ENCODE peak calls at places on chromosome 2, in four cellular contexts. E, J, T and Z are unnamed samples.

GRCh38 chr2:4499316-4499715 is 795.9 kb downstream of the DCDC2C start:
- DNase-seq in T (no peak), E (no peak), J (no peak), Z (no peak)

GRCh38 chr2:101120124-101120996 is 30.8 kb downstream of the TBC1D8 start:
- DNase-seq in E (no peak), T (peak; percentile 95), J (peak; percentile 84), Z (peak; percentile 85)

GRCh38 chr2:233462202-233462785 is 104.3 kb downstream of the USP40 start:
- DNase-seq in T (no peak), E (no peak), J (no peak), Z (no peak)

GRCh38 chr2:20443276-20443920 is 3.5 kb upstream of the RHOB start:
- DNase-seq in E (no peak), J (peak; percentile 62), T (peak; percentile 61), Z (no peak)

GRCh38 chr2:188678921-188679320 is 295.3 kb upstream of the COL3A1 start:
- DNase-seq in T (no peak), J (peak; percentile 84), E (no peak), Z (no peak)

GRCh38 chr2:236055471-236055870 is 112.7 kb downstream of the GBX2 start:
- DNase-seq in J (no peak), T (no peak), E (no peak), Z (peak; percentile 57)

GRCh38 chr2:100423631-100424030 is 6.2 kb upstream of the CHST10 start:
- DNase-seq in E (no peak), J (no peak), T (no peak), Z (no peak)

GRCh38 chr2:138369856-138370255 is 131.7 kb upstream of the SPOPL start:
- DNase-seq in J (peak; percentile 39), E (no peak), T (no peak), Z (no peak)

GRCh38 chr2:134367915-134368911 is 114.3 kb downstream of the MGAT5 start:
- DNase-seq in T (peak; percentile 58), E (no peak), J (no peak), Z (no peak)

GRCh38 chr2:50225021-50225928 is 806.7 kb downstream of the NRXN1 start:
- DNase-seq in E (no peak), T (no peak), J (no peak), Z (no peak)

DNA sequence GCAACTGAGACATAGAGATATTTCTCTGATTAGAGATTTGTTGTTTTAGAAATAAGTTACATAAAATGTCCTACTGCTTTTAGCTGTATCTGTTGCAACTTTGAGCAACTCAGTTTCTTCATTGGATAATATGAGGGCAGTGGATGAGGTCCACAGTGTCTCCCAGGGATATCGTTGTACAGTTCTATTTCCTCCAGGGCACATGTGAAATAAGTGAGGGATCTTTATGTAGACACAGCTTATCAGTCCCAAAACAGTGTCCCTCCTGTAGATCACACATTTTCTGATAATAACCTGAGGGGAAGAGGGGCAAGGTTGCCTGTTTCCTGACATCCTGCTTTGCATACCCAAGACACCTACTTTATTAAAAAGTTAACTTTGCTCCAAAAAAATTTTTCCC is 1231.2 kb upstream of the ZEB2 start:
- DNase-seq in T (no peak), J (no peak), E (no peak), Z (no peak)
- H3K27ac ChIP-seq in T (peak overlapping the region; percentile 74), J (peak overlapping the region; percentile 43), E (no peak overlapping the region), Z (no peak overlapping the region)

DNA sequence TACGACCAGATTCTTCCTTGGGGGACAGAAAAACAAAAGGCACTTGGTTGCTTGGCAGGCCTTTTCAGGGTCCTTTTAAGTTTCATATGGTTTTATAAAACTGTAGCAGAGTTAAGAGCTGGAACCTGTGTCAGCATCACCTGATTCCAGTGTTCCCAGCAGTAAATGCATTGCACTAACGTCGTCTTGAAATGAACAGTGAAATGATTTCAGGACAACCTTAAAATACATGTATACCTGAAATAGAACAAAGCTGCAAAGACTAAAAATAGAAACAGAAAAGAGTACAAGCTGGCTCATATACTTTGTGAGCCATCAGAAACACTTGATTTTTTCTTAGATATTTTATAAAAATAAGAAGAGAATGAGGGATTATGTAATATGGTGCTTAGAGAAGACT is 51.9 kb downstream of the ACSL3 start:
- DNase-seq in J (no peak), E (no peak), T (no peak), Z (no peak)
- H3K27ac ChIP-seq in J (no peak overlapping the region), E (no peak overlapping the region), T (peak overlapping the region; percentile 4), Z (no peak overlapping the region)

GRCh38 chr2:26195006-26195961 is 22.4 kb downstream of the GAREM2 start:
- DNase-seq in J (no peak), E (no peak), T (no peak), Z (no peak)

GRCh38 chr2:26193578-26194231 is 20.8 kb downstream of the GAREM2 start:
- DNase-seq in T (no peak), E (no peak), J (peak; percentile 63), Z (no peak)

GRCh38 chr2:26196683-26197418 is 24.0 kb downstream of the GAREM2 start:
- DNase-seq in T (no peak), J (no peak), E (no peak), Z (no peak)

GRCh38 chr2:26203091-26203490 is 30.2 kb downstream of the GAREM2 start:
- DNase-seq in J (no peak), E (no peak), T (no peak), Z (no peak)

DNA sequence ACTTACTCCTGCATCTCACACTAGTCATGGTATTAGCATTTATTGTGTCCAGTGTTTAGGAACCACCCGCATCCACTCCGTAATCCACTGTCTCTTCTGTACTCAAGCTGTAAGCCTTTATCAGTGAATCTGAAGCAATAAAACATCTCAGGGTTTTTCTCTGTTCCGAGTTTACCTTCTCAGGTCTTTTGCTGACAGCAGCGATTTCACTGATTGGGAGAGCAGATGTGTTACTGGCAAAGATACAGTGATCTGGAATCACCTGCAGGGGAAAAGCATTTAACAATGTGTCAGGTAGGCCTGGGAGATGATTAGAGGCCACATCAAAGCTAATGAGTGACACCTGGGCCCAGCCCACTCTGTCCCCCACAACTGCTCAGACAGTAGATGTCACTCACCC is 24.6 kb downstream of the GAREM2 start:
- DNase-seq in E (no peak), T (no peak), J (no peak), Z (no peak)
- H3K27ac ChIP-seq in E (no peak overlapping the region), T (no peak overlapping the region), J (no peak overlapping the region), Z (no peak overlapping the region)

GRCh38 chr2:224569654-224570053 is 15.5 kb downstream of the CUL3 start:
- DNase-seq in J (peak; percentile 17), E (no peak), T (no peak), Z (no peak)
- H3K27ac ChIP-seq in J (peak overlapping the region; percentile 51), E (no peak overlapping the region), T (no peak overlapping the region), Z (no peak overlapping the region)

GRCh38 chr2:85394976-85395375 is 15.2 kb downstream of the CAPG start:
- DNase-seq in J (no peak), E (no peak), T (no peak), Z (no peak)
- H3K27ac ChIP-seq in J (no peak overlapping the region), E (peak overlapping the region; percentile 61), T (no peak overlapping the region), Z (peak overlapping the region; percentile 87)

GRCh38 chr2:88350262-88350640 is 102.2 kb downstream of the FOXI3 start:
- DNase-seq in E (no peak), T (no peak), J (no peak), Z (no peak)
- H3K27ac ChIP-seq in E (no peak overlapping the region), T (no peak overlapping the region), J (no peak overlapping the region), Z (no peak overlapping the region)

GRCh38 chr2:230693411-230693810 is 19.2 kb upstream of the CAB39 start:
- DNase-seq in J (no peak), T (no peak), E (no peak), Z (no peak)
- H3K27ac ChIP-seq in J (no peak overlapping the region), T (no peak overlapping the region), E (no peak overlapping the region), Z (no peak overlapping the region)

GRCh38 chr2:86807462-86808275 is 17.0 kb upstream of the CD8A start:
- DNase-seq in J (peak; percentile 33), E (peak; percentile 43), T (peak; percentile 38), Z (peak; percentile 46)
- H3K27ac ChIP-seq in J (no peak overlapping the region), E (no peak overlapping the region), T (peak overlapping the region; percentile 64), Z (peak overlapping the region; percentile 37)

DNA sequence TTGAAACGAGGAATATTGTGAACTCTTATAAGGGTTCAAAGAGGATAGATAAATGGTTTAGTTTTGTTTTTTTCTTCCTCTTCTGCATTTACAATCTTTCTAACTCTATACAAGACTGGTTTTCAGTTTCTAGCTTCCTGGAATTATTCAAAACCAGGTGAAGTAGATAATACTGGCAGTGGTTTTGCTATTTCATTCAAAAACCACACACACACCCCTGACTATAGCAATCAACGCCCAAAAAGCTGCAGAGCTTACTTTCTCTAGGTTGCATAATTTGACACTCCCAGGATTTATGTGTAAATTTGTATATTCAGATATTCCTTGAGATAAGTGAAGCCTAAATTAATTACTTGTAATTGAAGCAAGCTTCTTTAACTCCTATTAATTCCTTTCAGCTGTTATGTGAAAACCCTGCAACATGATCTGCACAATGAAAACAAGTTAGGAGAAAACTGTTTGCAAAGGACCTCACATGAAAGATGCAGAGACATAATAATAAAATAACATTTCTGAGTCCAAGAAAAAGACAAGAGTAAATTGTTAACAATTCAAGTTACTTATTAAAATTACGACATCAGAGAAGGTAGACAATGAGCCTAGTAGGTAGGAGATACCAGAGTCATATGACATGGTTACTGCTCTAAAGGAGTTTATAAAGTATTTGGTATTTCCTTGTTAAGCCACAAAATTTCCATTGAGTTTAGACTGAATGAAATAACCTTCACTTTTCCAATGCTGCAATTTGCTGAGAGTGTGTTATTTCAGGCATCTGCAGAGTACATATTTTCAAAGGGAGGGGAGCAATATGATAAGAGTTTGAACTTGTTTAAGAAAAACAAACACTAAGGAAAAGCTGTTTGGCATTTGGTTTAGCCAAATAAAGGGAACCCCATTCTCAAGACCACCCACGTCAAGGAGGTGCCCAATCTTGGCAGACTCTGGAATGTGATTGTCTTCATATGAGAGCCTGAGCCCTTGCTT is 1.6 kb upstream of the NFE2L2 start:
- DNase-seq in T (no peak), J (peak; percentile 42), E (no peak), Z (no peak)
- H3K27ac ChIP-seq in T (peak overlapping the region; percentile 98), J (peak overlapping the region; percentile 99), E (peak overlapping the region; percentile 99), Z (peak overlapping the region; percentile 99)

GRCh38 chr2:38105911-38106310 is 30.0 kb upstream of the CYP1B1 start:
- DNase-seq in J (no peak), T (no peak), E (no peak), Z (no peak)
- H3K27ac ChIP-seq in J (peak overlapping the region; percentile 83), T (peak overlapping the region; percentile 65), E (peak overlapping the region; percentile 14), Z (peak overlapping the region; percentile 48)